ENCODE peak calls at places on chromosomes 3 and 15, in ten cellular contexts. H is thoracic aorta, X is A549, I is IMR-90, O is lower lobe of right lung, Q is WERI-Rb-1, S is BJ, F is GM23338, M is left ventricle myocardium inferior, A is heart left ventricle. R is an unnamed sample.

GRCh38 chr3:49617390-49618013 is 56.6 kb upstream of the APEH start:
- DNase-seq in H (no peak), X (no peak), I (no peak), O (no peak), Q (no peak), S (no peak), F (no peak), M (no peak), A (no peak), R (no peak)

GRCh38 chr15:85702321-85703230 is 92.1 kb downstream of the KLHL25 start:
- DNase-seq in H (no peak), X (no peak), I (peak), O (no peak), Q (no peak), S (no peak), F (no peak), M (no peak), A (no peak), R (no peak)

GRCh38 chr15:80977627-80978036 is 12.0 kb downstream of the MESD start:
- DNase-seq in H (no peak), X (peak), I (no peak), O (peak), Q (peak), S (no peak), F (peak), M (peak), A (peak), R (peak)

GRCh38 chr3:53194218-53195065 is 33.4 kb downstream of the PRKCD start:
- DNase-seq in H (no peak), X (no peak), I (peak), O (no peak), Q (no peak), S (no peak), F (peak), M (peak), A (peak), R (peak)

GRCh38 chr15:31393441-31394091 is 66.9 kb downstream of the KLF13 start:
- DNase-seq in H (no peak), X (no peak), I (no peak), O (no peak), Q (no peak), S (no peak), F (peak), M (peak), A (no peak), R (no peak)

GRCh38 chr15:75573001-75573400 is 6.1 kb downstream of the PTPN9 start:
- DNase-seq in H (no peak), X (no peak), I (peak), O (no peak), Q (no peak), S (peak), F (no peak), M (no peak), A (no peak), R (peak)

GRCh38 chr15:58433597-58434333 is 2.0 kb downstream of the LIPC start:
- DNase-seq in H (no peak), X (no peak), I (no peak), O (no peak), Q (no peak), S (no peak), F (no peak), M (no peak), A (no peak), R (no peak)

GRCh38 chr15:88302373-88302772 is 45.8 kb upstream of the NTRK3 start:
- DNase-seq in H (no peak), X (no peak), I (no peak), O (no peak), Q (no peak), S (no peak), F (no peak), M (no peak), A (no peak), R (no peak)

GRCh38 chr3:146682176-146682575 is 77.0 kb upstream of the PLSCR5 start:
- DNase-seq in H (no peak), X (no peak), I (peak), O (no peak), Q (no peak), S (no peak), F (no peak), M (no peak), A (no peak), R (no peak)

GRCh38 chr15:58565620-58566019 is 133.8 kb downstream of the LIPC start:
- DNase-seq in H (no peak), X (no peak), I (no peak), O (no peak), Q (no peak), S (no peak), F (no peak), M (no peak), A (no peak), R (no peak)

GRCh38 chr3:24199775-24200247 is 254.7 kb downstream of the NR1D2 start:
- DNase-seq in H (no peak), X (no peak), I (no peak), O (no peak), Q (no peak), S (peak), F (no peak), M (no peak), A (no peak), R (peak)

GRCh38 chr3:110612045-110612444 is 459.6 kb upstream of the NECTIN3 start:
- DNase-seq in H (no peak), X (no peak), I (no peak), O (no peak), Q (no peak), S (no peak), F (no peak), M (no peak), A (no peak), R (no peak)

GRCh38 chr15:71440479-71441071 is 325.3 kb downstream of the THSD4 start:
- DNase-seq in H (no peak), X (peak), I (peak), O (no peak), Q (no peak), S (peak), F (peak), M (no peak), A (no peak), R (peak)

GRCh38 chr3:124032351-124032880 is 40.5 kb upstream of the ROPN1 start:
- DNase-seq in H (no peak), X (peak), I (no peak), O (no peak), Q (peak), S (no peak), F (peak), M (peak), A (no peak), R (peak)

GRCh38 chr3:111031538-111031937 is 40.1 kb upstream of the NECTIN3 start:
- DNase-seq in H (no peak), X (no peak), I (no peak), O (no peak), Q (no peak), S (no peak), F (no peak), M (no peak), A (no peak), R (no peak)

GRCh38 chr15:82091636-82092140 is 45.9 kb upstream of the MEX3B start:
- DNase-seq in H (no peak), X (no peak), I (no peak), O (no peak), Q (no peak), S (no peak), F (no peak), M (no peak), A (no peak), R (peak)

GRCh38 chr3:172107403-172107802 is 68.0 kb downstream of the FNDC3B start:
- DNase-seq in H (no peak), X (no peak), I (no peak), O (no peak), Q (no peak), S (no peak), F (no peak), M (no peak), A (no peak), R (peak)

GRCh38 chr3:62587169-62587568 is 213.8 kb upstream of the FEZF2 start:
- DNase-seq in H (no peak), X (no peak), I (peak), O (no peak), Q (no peak), S (no peak), F (no peak), M (no peak), A (no peak), R (peak)

GRCh38 chr3:32354362-32354778 is 37.3 kb upstream of the CMTM7 start:
- DNase-seq in H (no peak), X (no peak), I (no peak), O (no peak), Q (no peak), S (no peak), F (no peak), M (no peak), A (no peak), R (no peak)

GRCh38 chr15:50257924-50258323 is 7.6 kb downstream of the HDC start:
- DNase-seq in H (no peak), X (no peak), I (peak), O (no peak), Q (no peak), S (no peak), F (no peak), M (no peak), A (no peak), R (peak)

GRCh38 chr3:42510325-42510724 is 7.9 kb downstream of the VIPR1 start:
- DNase-seq in H (no peak), X (no peak), I (no peak), O (peak), Q (no peak), S (no peak), F (no peak), M (no peak), A (no peak), R (no peak)

GRCh38 chr3:35772364-35773009 is 133.2 kb downstream of the ARPP21 start:
- DNase-seq in H (no peak), X (no peak), I (no peak), O (no peak), Q (no peak), S (no peak), F (no peak), M (no peak), A (no peak), R (no peak)

GRCh38 chr3:184757010-184757651 is 45.3 kb upstream of the MAGEF1 start:
- DNase-seq in H (no peak), X (no peak), I (peak), O (no peak), Q (peak), S (no peak), F (peak), M (peak), A (peak), R (peak)

GRCh38 chr3:130412991-130413390 is 67.5 kb downstream of the COL6A5 start:
- DNase-seq in H (no peak), X (no peak), I (no peak), O (no peak), Q (no peak), S (no peak), F (no peak), M (no peak), A (no peak), R (no peak)
- TF ChIP-seq CTCF in H (no peak), X (no peak), I (no peak), O (no peak), Q (no peak), S (no peak), F (no peak), M (no peak), A (no peak), R (no peak)

GRCh38 chr15:77541421-77542181 is 91.1 kb downstream of the LINGO1 start:
- DNase-seq in H (no peak), X (no peak), I (peak), O (peak), Q (no peak), S (no peak), F (peak), M (peak), A (no peak), R (peak)
- H3K4me3 ChIP-seq in H (no peak), X (no peak), I (no peak), O (no peak), Q (no peak), S (no peak), F (no peak), M (no peak), A (no peak), R (no peak)

DNA sequence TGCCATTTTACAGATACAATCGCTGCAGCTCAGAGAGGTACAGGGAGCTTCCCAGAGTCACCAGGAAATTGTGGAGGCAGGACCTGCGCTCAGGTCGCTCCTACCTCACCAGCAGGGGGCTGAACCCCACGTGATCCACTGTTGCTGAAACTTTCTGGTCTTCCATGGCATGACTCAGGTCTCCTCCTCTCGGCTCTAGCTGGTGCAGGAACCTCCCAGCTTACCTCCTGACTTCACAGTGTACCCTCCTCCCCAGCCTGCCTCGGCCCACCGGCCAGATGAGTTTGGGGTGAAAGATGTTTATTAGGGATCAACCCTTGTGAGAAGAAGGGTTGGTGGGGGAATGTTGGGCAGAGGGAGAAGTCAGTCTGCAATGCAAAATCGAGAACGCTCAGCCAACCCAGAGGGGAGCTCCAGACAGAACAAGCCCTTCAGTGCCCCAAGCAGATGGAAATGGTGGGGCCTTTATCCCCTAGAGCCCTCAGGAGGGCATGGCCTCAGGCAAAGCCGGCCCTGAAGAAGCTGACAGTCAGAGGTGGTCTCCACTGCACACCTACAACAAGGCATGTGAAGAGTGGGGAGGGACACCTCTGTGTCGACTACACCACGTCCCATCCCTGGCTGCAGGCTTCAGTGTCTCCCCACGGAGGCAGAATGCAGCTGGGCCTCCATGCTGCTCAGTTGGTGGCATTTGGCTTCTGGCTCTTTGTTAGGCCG is 118.6 kb upstream of the PRR20G start:
- DNase-seq in H (no peak), X (peak), I (peak), O (no peak), Q (no peak), S (no peak), F (peak), M (peak), A (peak), R (no peak)
- TF ChIP-seq CTCF in H (no peak), X (peak), I (peak), O (no peak), Q (peak), S (peak), F (peak), M (no peak), A (no peak), R (no peak)

DNA sequence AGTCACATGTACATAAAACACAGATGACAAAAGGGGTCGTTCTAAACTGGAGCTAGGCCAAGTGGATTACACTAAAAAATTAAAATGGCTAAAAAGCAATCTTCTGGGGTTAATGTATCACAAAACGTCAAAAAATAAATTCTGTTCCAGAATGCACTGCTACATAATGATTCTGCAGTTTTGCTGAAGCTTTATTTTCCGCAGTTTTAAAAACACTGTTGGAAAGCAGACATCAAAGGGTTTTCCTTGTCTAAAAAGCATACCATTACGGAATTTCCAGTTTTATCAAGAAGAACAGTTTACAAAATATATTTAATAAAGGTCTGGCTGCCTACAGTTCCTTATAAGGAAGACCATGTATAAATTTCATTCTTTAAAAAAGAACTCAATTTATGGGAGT is 1.4 kb downstream of the DMXL2 start:
- DNase-seq in H (no peak), X (no peak), I (no peak), O (no peak), Q (no peak), S (no peak), F (no peak), M (no peak), A (no peak), R (no peak)
- H3K4me3 ChIP-seq in H (peak), X (peak), I (no peak), O (peak), Q (peak), S (peak), F (peak), M (peak), A (no peak), R (peak)

DNA sequence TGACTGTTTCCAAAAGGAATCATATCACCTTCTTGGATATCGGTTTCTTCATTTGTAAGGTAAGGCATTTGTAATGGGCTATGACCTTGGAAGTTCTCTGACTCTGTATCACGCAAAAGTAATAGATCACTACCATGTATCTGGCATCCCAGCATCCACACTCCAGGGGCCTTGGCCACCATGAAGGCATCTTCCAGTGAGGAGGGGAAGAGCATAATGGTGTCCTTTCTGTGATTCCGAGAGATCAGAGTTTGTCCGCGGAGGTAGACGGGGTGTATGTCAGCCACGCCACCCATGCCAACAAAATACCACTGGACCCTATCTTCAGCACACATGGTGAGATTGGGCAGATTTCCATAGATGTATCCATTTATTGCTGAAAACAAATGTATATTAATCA is 48.1 kb upstream of the CP start:
- DNase-seq in H (no peak), X (no peak), I (no peak), O (no peak), Q (no peak), S (no peak), F (no peak), M (no peak), A (no peak), R (no peak)
- TF ChIP-seq CTCF in H (no peak), X (no peak), I (no peak), O (no peak), Q (no peak), S (no peak), F (no peak), M (no peak), A (no peak), R (no peak)

GRCh38 chr15:64152507-64153387 is 1.2 kb downstream of the SNX22 start:
- DNase-seq in H (no peak), X (no peak), I (no peak), O (peak), Q (no peak), S (no peak), F (peak), M (no peak), A (no peak), R (no peak)
- H3K4me3 ChIP-seq in H (peak), X (peak), I (no peak), O (peak), Q (peak), S (no peak), F (peak), M (peak), A (peak), R (no peak)

DNA sequence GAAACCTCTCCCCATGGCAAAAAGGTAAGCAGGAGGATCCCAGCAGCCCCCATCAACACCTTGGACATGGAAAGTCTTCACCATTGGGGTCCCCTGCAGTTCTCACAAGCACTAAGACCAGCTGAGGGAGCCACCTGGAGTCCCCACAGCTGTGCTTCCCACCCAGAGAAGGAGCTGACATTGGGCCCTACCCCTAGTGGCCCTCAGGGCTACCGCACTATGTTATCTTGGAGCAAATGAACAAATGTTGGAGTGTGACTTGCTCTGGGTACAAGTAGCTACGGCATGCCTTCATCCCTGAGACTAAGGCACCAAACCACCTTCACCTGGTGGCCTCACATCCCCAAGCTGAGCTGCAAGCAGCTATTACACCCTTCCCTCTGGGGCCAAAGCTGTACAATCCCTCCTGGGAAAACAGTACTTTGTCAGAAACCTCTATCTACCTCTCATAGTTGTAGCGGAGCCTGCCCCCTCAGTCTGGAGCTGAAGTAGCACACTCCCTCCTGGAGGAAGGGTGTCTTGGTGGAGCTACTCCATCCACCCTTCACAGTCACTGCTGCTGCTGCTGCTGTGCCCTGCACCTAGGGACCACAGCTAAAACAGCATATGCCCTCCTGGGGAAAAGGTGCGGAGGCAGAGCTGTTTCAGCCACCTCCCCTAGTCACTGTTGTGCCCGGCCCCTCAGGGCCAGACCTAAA is 42.7 kb downstream of the SERP1 start:
- DNase-seq in H (no peak), X (no peak), I (no peak), O (no peak), Q (no peak), S (no peak), F (peak), M (no peak), A (no peak), R (no peak)
- TF ChIP-seq CTCF in H (no peak), X (no peak), I (no peak), O (no peak), Q (peak), S (no peak), F (peak), M (no peak), A (no peak), R (no peak)

GRCh38 chr15:40322531-40323238 is 807 bp upstream of the INAFM2 start:
- DNase-seq in H (no peak), X (no peak), I (no peak), O (no peak), Q (no peak), S (no peak), F (peak), M (no peak), A (no peak), R (no peak)
- H3K4me3 ChIP-seq in H (peak), X (peak), I (peak), O (peak), Q (peak), S (peak), F (peak), M (peak), A (no peak), R (peak)

DNA sequence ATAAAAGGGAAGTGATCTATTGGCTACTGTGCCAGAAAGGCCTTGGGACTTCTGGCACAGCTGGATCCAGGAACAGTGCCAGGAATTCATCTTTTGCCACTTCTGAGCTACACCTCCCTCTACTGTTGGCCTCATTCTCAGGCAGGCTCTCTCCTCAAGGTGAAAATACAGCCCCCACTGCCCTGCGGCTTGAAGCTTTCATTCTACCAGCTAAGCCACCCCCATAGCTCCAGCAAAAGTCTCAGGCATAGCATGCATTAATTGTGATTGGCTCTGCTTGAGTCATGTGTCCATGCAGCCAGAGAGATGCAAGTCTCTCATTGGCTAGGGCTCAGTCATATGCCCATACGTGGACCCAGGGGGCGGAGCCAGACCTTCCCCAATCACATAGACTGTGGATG is 142.4 kb downstream of the TPRA1 start:
- DNase-seq in H (no peak), X (no peak), I (no peak), O (no peak), Q (no peak), S (no peak), F (no peak), M (no peak), A (no peak), R (no peak)
- TF ChIP-seq CTCF in H (no peak), X (no peak), I (no peak), O (no peak), Q (no peak), S (no peak), F (no peak), M (peak), A (no peak), R (no peak)

R was measured in foreskin fibroblast.